ENCODE peak calls at places on chromosomes 5 and 9, in four cellular contexts. L is fibroblast of mammary gland, W is mammary epithelial cell, F is OCI-LY7. N is an unnamed sample.

GRCh38 chr5:160506006-160507004 is 84.7 kb downstream of the PTTG1 start:
- DNase-seq in L (peak; percentile 32), W (no peak), F (peak; percentile 51), N (no peak)

GRCh38 chr9:26904070-26904469 is 11.5 kb upstream of the CAAP1 start:
- DNase-seq in L (no peak), W (no peak), F (no peak), N (no peak)

GRCh38 chr5:54415147-54415546 is 40.4 kb upstream of the HSPB3 start:
- DNase-seq in L (no peak), W (no peak), F (no peak), N (no peak)

GRCh38 chr9:116152390-116152789 is 1.2 kb upstream of the PAPPA start:
- DNase-seq in L (peak; percentile 68), W (peak; percentile 19), F (no peak), N (no peak)

GRCh38 chr9:36933676-36934215 is 100.3 kb downstream of the PAX5 start:
- DNase-seq in L (no peak), W (no peak), F (no peak), N (no peak)

GRCh38 chr9:37290881-37291485 is 131.5 kb upstream of the GRHPR start:
- DNase-seq in L (peak; percentile 89), W (peak; percentile 75), F (peak; percentile 48), N (no peak)

GRCh38 chr9:93577940-93578682 is 1.7 kb downstream of the PHF2 start:
- DNase-seq in L (no peak), W (no peak), F (peak; percentile 16), N (no peak)

GRCh38 chr9:120901704-120902103 is 24.7 kb upstream of the PHF19 start:
- DNase-seq in L (no peak), W (no peak), F (peak; percentile 75), N (no peak)

GRCh38 chr5:119613937-119614336 is 15.4 kb upstream of the FAM170A start:
- DNase-seq in L (no peak), W (no peak), F (no peak), N (no peak)

GRCh38 chr9:98781588-98782383 is 14.6 kb downstream of the ANKS6 start:
- DNase-seq in L (no peak), W (peak; percentile 92), F (no peak), N (peak; percentile 42)

GRCh38 chr5:151745071-151745705 is 13.2 kb downstream of the ATOX1 start:
- DNase-seq in L (peak; percentile 93), W (peak; percentile 100), F (no peak), N (no peak)

GRCh38 chr5:123075521-123076163 is 13.4 kb upstream of the PRDM6 start:
- DNase-seq in L (no peak), W (no peak), F (no peak), N (no peak)

GRCh38 chr9:27433599-27434325 is 90.3 kb upstream of the IFNK start:
- DNase-seq in L (no peak), W (no peak), F (no peak), N (no peak)

GRCh38 chr5:164345173-164345572 is 839.8 kb downstream of the MAT2B start:
- DNase-seq in L (peak; percentile 49), W (no peak), F (no peak), N (no peak)

DNA sequence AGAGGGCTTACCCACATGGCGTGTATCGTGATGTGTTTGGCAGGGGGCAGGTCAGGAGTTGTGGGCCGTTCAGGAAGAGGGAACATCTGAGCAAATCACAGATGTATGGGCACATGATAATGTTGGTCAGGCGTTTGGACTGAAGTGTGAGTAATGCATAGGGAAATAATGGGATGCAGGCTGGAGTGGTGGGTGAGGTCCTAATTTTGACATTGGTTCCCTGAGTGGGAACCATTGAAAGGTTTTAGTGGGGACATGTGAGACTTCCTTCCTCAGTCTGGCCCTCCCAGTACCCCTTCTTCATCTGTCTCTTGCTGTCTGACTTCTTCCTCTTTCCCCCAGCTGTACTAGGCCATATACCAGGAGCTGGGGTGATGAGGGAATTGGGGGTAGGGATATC is 7.6 kb downstream of the OTULIN start:
- DNase-seq in L (peak; percentile 60), W (no peak), F (no peak), N (no peak)
- H3K4me3 ChIP-seq in L (no peak overlapping the region), W (no peak overlapping the region), F (peak overlapping the region; percentile 24), N (no peak overlapping the region)

GRCh38 chr9:130188860-130189481 is 16.8 kb downstream of the NCS1 start:
- DNase-seq in L (no peak), W (no peak), F (no peak), N (peak; percentile 64)

GRCh38 chr9:130186051-130186450 is 13.8 kb downstream of the NCS1 start:
- DNase-seq in L (no peak), W (no peak), F (no peak), N (no peak)

GRCh38 chr9:130187523-130187846 is 15.3 kb downstream of the NCS1 start:
- DNase-seq in L (no peak), W (no peak), F (no peak), N (no peak)

GRCh38 chr9:130185494-130186005 is 13.3 kb downstream of the NCS1 start:
- DNase-seq in L (no peak), W (no peak), F (no peak), N (no peak)

DNA sequence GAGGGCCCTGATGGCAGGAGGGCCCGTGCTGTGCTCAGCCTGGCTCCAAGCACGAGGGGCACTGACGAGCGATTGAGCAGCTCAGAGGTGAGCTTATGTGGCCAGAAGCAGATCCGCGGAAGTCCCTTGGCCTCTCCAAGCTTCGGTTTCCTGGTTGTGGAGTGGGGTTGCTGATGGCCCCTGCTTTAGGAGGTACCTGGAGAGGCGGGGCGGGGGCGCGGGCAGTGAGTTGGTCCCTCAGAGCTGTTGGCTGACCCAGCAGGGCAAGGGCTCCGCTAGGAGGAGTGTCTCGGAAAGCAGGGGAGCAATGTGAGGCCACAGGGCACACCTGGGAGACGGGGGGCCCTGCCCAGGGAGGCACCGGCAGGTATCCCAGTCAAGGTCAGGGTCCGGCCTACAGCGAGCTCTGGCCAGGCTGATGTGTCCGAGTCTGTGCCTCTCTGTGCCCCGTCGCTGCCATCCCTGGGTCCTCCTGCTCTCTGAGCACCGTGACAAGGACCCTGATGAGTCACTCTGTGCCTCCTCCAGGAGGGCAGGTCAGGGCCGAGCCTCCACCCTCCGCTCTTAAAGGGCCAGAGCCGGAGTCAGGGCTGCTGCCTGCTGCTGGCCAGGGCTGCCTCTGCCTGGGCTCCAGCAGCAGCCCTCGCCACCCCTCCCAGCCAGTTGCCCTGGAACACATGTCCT is 14.8 kb downstream of the NCS1 start:
- DNase-seq in L (peak; percentile 52), W (peak; percentile 69), F (no peak), N (peak; percentile 86)
- H3K4me3 ChIP-seq in L (no peak overlapping the region), W (peak overlapping the region; percentile 2), F (no peak overlapping the region), N (peak overlapping the region; percentile 29)

DNA sequence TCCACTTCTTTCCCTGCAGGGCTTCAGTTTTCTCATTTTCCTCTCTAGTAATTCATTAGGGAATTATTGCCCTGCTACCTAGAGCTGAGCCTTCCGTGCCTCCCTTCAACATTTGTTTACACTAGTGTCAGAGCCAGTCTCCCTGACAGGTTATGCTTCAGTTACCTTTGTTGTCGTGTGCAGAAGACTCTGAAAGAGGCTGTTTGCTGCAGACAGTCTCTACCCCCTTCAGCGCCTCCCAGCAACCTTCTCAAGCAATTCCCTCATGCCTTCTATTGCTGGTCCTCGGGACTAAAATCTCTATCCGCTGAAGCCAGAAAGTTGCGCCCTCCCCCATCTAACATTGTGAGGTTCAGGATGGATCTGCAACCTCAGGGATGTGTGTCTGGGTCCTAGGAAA is 12.8 kb downstream of the RALGPS1 start:
- DNase-seq in L (no peak), W (no peak), F (no peak), N (no peak)
- H3K4me3 ChIP-seq in L (no peak overlapping the region), W (no peak overlapping the region), F (no peak overlapping the region), N (no peak overlapping the region)

DNA sequence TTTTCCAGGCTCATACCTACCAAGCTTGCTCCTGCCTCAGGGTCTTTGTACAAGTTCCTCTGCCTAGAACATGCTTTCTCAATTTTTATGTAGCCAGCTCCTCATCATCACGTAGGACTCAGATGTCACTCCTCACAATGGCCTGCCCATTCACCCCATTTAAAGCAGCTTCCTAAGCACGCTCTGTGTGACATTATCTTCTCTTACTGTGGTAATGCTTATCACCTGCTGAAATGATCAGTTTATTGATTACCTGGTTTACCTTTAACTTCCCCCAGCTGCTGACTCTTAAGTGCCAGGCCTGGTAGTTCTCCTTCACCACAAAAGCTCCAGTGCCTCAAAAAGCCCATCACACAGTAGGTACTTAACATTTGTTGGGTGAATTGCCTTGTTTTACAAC is 13.6 kb downstream of the FUBP3 start:
- DNase-seq in L (no peak), W (no peak), F (no peak), N (no peak)
- H3K4me3 ChIP-seq in L (no peak overlapping the region), W (no peak overlapping the region), F (no peak overlapping the region), N (no peak overlapping the region)

GRCh38 chr5:141494761-141495455 is 6.0 kb downstream of the PCDHGC5 start:
- DNase-seq in L (peak; percentile 15), W (no peak), F (no peak), N (no peak)
- H3K4me3 ChIP-seq in L (no peak overlapping the region), W (no peak overlapping the region), F (no peak overlapping the region), N (no peak overlapping the region)

DNA sequence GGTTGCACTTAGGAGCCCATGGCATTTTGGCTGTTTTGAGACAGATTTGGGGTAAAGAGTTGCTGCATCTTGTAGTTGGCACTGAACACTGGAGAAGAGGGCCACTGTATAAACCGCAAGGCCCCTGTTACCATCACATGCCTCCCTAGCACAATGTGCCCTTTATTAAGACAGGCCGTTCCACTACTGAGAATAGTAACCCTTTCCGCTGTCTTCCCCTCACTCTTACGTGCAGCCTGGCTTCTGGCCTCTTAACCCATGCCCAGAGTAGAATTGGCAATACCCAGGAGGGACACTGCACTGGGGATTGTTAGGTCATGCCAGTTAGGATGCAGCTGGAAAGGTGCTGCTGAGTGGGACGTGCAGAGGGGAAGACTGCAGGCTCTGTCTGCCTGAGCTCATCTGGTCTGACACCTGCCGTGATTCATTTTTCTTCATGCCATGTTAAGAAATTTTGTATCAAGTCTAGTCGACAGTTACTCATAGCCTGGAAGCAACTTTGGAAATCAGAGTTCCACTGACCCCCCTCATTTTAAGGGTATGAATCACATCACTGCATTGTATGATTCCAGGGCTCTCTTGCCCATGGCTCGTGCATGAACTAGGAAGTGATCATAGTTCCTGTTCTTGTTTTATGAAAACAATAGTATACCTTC is 146.9 kb upstream of the DMRT1 start:
- DNase-seq in L (peak; percentile 92), W (peak; percentile 96), F (no peak), N (no peak)
- H3K4me3 ChIP-seq in L (peak overlapping the region; percentile 10), W (no peak overlapping the region), F (no peak overlapping the region), N (no peak overlapping the region)

GRCh38 chr5:97183100-97183929 is at the start of gene RIOK2:
- DNase-seq in L (peak; percentile 94), W (peak; percentile 91), F (peak; percentile 98), N (peak; percentile 98)

GRCh38 chr5:97182571-97183099 is 412 bp downstream of the RIOK2 start:
- DNase-seq in L (peak; percentile 45), W (no peak), F (peak; percentile 25), N (peak; percentile 31)

GRCh38 chr5:97181856-97182545 is 1.0 kb downstream of the RIOK2 start:
- DNase-seq in L (peak; percentile 44), W (peak; percentile 17), F (no peak), N (peak; percentile 10)

GRCh38 chr5:97183930-97184213 is 825 bp upstream of the RIOK2 start:
- DNase-seq in L (no peak), W (no peak), F (no peak), N (no peak)
- H3K4me3 ChIP-seq in L (peak overlapping the region; percentile 97), W (peak overlapping the region; percentile 80), F (peak overlapping the region; percentile 96), N (no peak overlapping the region)

GRCh38 chr9:132077881-132078280 is 1.8 kb downstream of the MED27 start:
- DNase-seq in L (peak; percentile 67), W (no peak), F (no peak), N (no peak)
- H3K4me3 ChIP-seq in L (peak overlapping the region; percentile 78), W (peak overlapping the region; percentile 88), F (peak overlapping the region; percentile 97), N (peak overlapping the region; percentile 71)

N was measured in K562.